ENCODE peak calls at places on chromosome 7, in nine cellular contexts. One of them, this sample, is unnamed.

GRCh38 chr7:142188846-142189245 is 69.0 kb downstream of the PRSS58 start:
- DNase-seq in Jurkat, Clone E6-1: peak; percentile 18
- DNase-seq in progenitor cell of endocrine pancreas: no peak
- DNase-seq in RWPE1: no peak
- DNase-seq in AG04450: no peak
- DNase-seq in dermis blood vessel endothelial cell: no peak
- DNase-seq in adipocyte: peak; percentile 55
- DNase-seq in heart right ventricle: no peak
- DNase-seq in thoracic aorta: no peak
- DNase-seq in this sample: no peak

GRCh38 chr7:514651-515598 is 4.7 kb downstream of the PDGFA start:
- DNase-seq in Jurkat, Clone E6-1: no peak
- DNase-seq in progenitor cell of endocrine pancreas: no peak
- DNase-seq in RWPE1: peak; percentile 84
- DNase-seq in AG04450: no peak
- DNase-seq in dermis blood vessel endothelial cell: peak; percentile 48
- DNase-seq in adipocyte: no peak
- DNase-seq in heart right ventricle: peak; percentile 55
- DNase-seq in thoracic aorta: no peak
- DNase-seq in this sample: no peak

GRCh38 chr7:107319724-107320228 is 150.1 kb upstream of the GPR22 start:
- DNase-seq in Jurkat, Clone E6-1: no peak
- DNase-seq in progenitor cell of endocrine pancreas: no peak
- DNase-seq in RWPE1: no peak
- DNase-seq in AG04450: no peak
- DNase-seq in dermis blood vessel endothelial cell: no peak
- DNase-seq in adipocyte: no peak
- DNase-seq in heart right ventricle: no peak
- DNase-seq in thoracic aorta: no peak
- DNase-seq in this sample: no peak

GRCh38 chr7:4951903-4952636 is 6.9 kb downstream of the MMD2 start:
- DNase-seq in Jurkat, Clone E6-1: no peak
- DNase-seq in progenitor cell of endocrine pancreas: peak; percentile 28
- DNase-seq in RWPE1: no peak
- DNase-seq in AG04450: no peak
- DNase-seq in dermis blood vessel endothelial cell: peak; percentile 41
- DNase-seq in adipocyte: peak; percentile 39
- DNase-seq in heart right ventricle: no peak
- DNase-seq in thoracic aorta: no peak
- DNase-seq in this sample: no peak

GRCh38 chr7:20159226-20159747 is 57.9 kb downstream of the MACC1 start:
- DNase-seq in Jurkat, Clone E6-1: no peak
- DNase-seq in progenitor cell of endocrine pancreas: no peak
- DNase-seq in RWPE1: no peak
- DNase-seq in AG04450: no peak
- DNase-seq in dermis blood vessel endothelial cell: no peak
- DNase-seq in adipocyte: no peak
- DNase-seq in heart right ventricle: no peak
- DNase-seq in thoracic aorta: no peak
- DNase-seq in this sample: no peak

GRCh38 chr7:152600266-152600665 is 75.7 kb downstream of the XRCC2 start:
- DNase-seq in Jurkat, Clone E6-1: no peak
- DNase-seq in progenitor cell of endocrine pancreas: no peak
- DNase-seq in RWPE1: no peak
- DNase-seq in AG04450: no peak
- DNase-seq in dermis blood vessel endothelial cell: no peak
- DNase-seq in adipocyte: no peak
- DNase-seq in heart right ventricle: no peak
- DNase-seq in thoracic aorta: no peak
- DNase-seq in this sample: no peak

GRCh38 chr7:135597926-135598305 is 40.2 kb downstream of the NUP205 start:
- DNase-seq in Jurkat, Clone E6-1: no peak
- DNase-seq in progenitor cell of endocrine pancreas: no peak
- DNase-seq in RWPE1: no peak
- DNase-seq in AG04450: no peak
- DNase-seq in dermis blood vessel endothelial cell: no peak
- DNase-seq in adipocyte: no peak
- DNase-seq in heart right ventricle: no peak
- DNase-seq in thoracic aorta: no peak
- DNase-seq in this sample: no peak

GRCh38 chr7:33108591-33108930 is 643 bp downstream of the RP9 start:
- DNase-seq in Jurkat, Clone E6-1: peak; percentile 31
- DNase-seq in progenitor cell of endocrine pancreas: no peak
- DNase-seq in RWPE1: no peak
- DNase-seq in AG04450: no peak
- DNase-seq in dermis blood vessel endothelial cell: no peak
- DNase-seq in adipocyte: no peak
- DNase-seq in heart right ventricle: no peak
- DNase-seq in thoracic aorta: no peak
- DNase-seq in this sample: peak; percentile 16

GRCh38 chr7:20330797-20331230 is at the start of gene ITGB8:
- DNase-seq in Jurkat, Clone E6-1: no peak
- DNase-seq in progenitor cell of endocrine pancreas: peak; percentile 67
- DNase-seq in RWPE1: peak; percentile 46
- DNase-seq in AG04450: no peak
- DNase-seq in dermis blood vessel endothelial cell: no peak
- DNase-seq in adipocyte: peak; percentile 65
- DNase-seq in heart right ventricle: peak; percentile 24
- DNase-seq in thoracic aorta: no peak
- DNase-seq in this sample: no peak

GRCh38 chr7:17487343-17487742 is 188.9 kb downstream of the AHR start:
- DNase-seq in Jurkat, Clone E6-1: no peak
- DNase-seq in progenitor cell of endocrine pancreas: no peak
- DNase-seq in RWPE1: no peak
- DNase-seq in AG04450: no peak
- DNase-seq in dermis blood vessel endothelial cell: no peak
- DNase-seq in adipocyte: no peak
- DNase-seq in heart right ventricle: no peak
- DNase-seq in thoracic aorta: no peak
- DNase-seq in this sample: no peak

GRCh38 chr7:16609842-16610450 is 35.6 kb downstream of the ANKMY2 start:
- DNase-seq in Jurkat, Clone E6-1: no peak
- DNase-seq in progenitor cell of endocrine pancreas: no peak
- DNase-seq in RWPE1: no peak
- DNase-seq in AG04450: no peak
- DNase-seq in dermis blood vessel endothelial cell: no peak
- DNase-seq in adipocyte: no peak
- DNase-seq in heart right ventricle: no peak
- DNase-seq in thoracic aorta: no peak
- DNase-seq in this sample: no peak

GRCh38 chr7:28160551-28160991 is 20.0 kb downstream of the JAZF1 start:
- DNase-seq in Jurkat, Clone E6-1: no peak
- DNase-seq in progenitor cell of endocrine pancreas: no peak
- DNase-seq in RWPE1: no peak
- DNase-seq in AG04450: no peak
- DNase-seq in dermis blood vessel endothelial cell: no peak
- DNase-seq in adipocyte: no peak
- DNase-seq in heart right ventricle: no peak
- DNase-seq in thoracic aorta: no peak
- DNase-seq in this sample: no peak

GRCh38 chr7:122137291-122138077 is 6.6 kb downstream of the AASS start:
- DNase-seq in Jurkat, Clone E6-1: no peak
- DNase-seq in progenitor cell of endocrine pancreas: no peak
- DNase-seq in RWPE1: no peak
- DNase-seq in AG04450: no peak
- DNase-seq in dermis blood vessel endothelial cell: peak; percentile 55
- DNase-seq in adipocyte: peak; percentile 71
- DNase-seq in heart right ventricle: no peak
- DNase-seq in thoracic aorta: no peak
- DNase-seq in this sample: no peak